ENCODE peak calls at places on chromosomes 12 and 14, in four cellular contexts. F is AG04450, T is dorsolateral prefrontal cortex, J is OCI-LY7. O is an unnamed sample.

GRCh38 chr14:89625988-89626806 is 209.2 kb upstream of the FOXN3 start:
- DNase-seq in F (no peak), T (no peak), J (peak), O (no peak)

GRCh38 chr12:51021694-51022093 is 4.5 kb downstream of the SLC11A2 start:
- DNase-seq in F (no peak), T (no peak), J (no peak), O (no peak)

GRCh38 chr14:89429206-89430091 is 12.4 kb upstream of the FOXN3 start:
- DNase-seq in F (no peak), T (no peak), J (peak), O (no peak)

GRCh38 chr14:103948442-103948841 is 6.1 kb upstream of the RD3L start:
- DNase-seq in F (no peak), T (no peak), J (no peak), O (no peak)

GRCh38 chr14:29741909-29742401 is 185.7 kb downstream of the PRKD1 start:
- DNase-seq in F (no peak), T (no peak), J (no peak), O (no peak)

GRCh38 chr12:132872975-132873421 is 14.4 kb downstream of the CHFR start:
- DNase-seq in F (no peak), T (no peak), J (no peak), O (no peak)

GRCh38 chr12:68910128-68910527 is 22.8 kb downstream of the CPM start:
- DNase-seq in F (no peak), T (no peak), J (no peak), O (no peak)

GRCh38 chr14:91185721-91186120 is 58.8 kb downstream of the GPR68 start:
- DNase-seq in F (no peak), T (no peak), J (no peak), O (peak)

GRCh38 chr14:99125113-99125512 is 146.9 kb downstream of the BCL11B start:
- DNase-seq in F (no peak), T (no peak), J (no peak), O (no peak)

GRCh38 chr12:86597431-86597830 is 341.2 kb upstream of the MGAT4C start:
- DNase-seq in F (no peak), T (no peak), J (no peak), O (no peak)

GRCh38 chr12:67269632-67270578 is 747 bp downstream of the CAND1 start:
- DNase-seq in F (no peak), T (peak), J (peak), O (no peak)
- TF ChIP-seq CTCF in F (no peak), T (no peak), J (no peak), O (no peak)

DNA sequence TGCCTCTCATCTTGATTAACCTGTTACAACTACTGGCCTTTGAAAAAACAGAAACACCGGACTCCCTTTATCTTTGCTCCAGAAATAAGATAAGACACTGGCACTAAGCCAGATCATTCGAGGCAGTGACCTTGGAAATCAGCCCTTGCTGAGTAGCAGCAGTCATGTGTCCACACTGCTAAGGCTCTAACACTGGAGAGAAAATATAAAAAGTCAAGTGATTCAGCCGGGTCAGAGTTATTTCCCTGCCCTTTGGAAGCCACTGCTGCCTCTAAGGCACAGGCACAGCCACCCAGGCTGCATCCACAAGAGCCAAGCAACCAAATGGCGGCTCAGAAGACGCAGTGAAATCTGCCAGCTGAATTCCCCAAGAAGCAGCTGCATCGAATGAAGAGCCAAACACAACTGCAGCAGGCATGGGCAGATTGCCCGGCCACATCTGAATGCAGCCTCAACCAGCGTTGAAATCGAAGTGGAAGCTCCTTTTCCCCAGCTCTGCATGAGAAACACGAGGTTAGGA is 40.7 kb downstream of the NT5DC3 start:
- DNase-seq in F (peak), T (peak), J (no peak), O (no peak)
- H3K4me3 ChIP-seq in F (no peak), T (no peak), J (no peak), O (no peak)

GRCh38 chr12:80766897-80767296 is 50.2 kb downstream of the MYF5 start:
- DNase-seq in F (no peak), T (no peak), J (peak), O (no peak)
- TF ChIP-seq CTCF in F (no peak), T (no peak), J (no peak), O (no peak)

GRCh38 chr14:61699092-61699491 is 3.8 kb downstream of the HIF1A start:
- DNase-seq in F (no peak), T (no peak), J (peak), O (no peak)

GRCh38 chr14:61698216-61698980 is 3.1 kb downstream of the HIF1A start:
- DNase-seq in F (no peak), T (no peak), J (peak), O (no peak)

GRCh38 chr14:61703342-61704129 is 8.2 kb downstream of the HIF1A start:
- DNase-seq in F (no peak), T (no peak), J (no peak), O (no peak)

GRCh38 chr14:61701946-61702345 is 6.6 kb downstream of the HIF1A start:
- DNase-seq in F (no peak), T (no peak), J (no peak), O (no peak)

DNA sequence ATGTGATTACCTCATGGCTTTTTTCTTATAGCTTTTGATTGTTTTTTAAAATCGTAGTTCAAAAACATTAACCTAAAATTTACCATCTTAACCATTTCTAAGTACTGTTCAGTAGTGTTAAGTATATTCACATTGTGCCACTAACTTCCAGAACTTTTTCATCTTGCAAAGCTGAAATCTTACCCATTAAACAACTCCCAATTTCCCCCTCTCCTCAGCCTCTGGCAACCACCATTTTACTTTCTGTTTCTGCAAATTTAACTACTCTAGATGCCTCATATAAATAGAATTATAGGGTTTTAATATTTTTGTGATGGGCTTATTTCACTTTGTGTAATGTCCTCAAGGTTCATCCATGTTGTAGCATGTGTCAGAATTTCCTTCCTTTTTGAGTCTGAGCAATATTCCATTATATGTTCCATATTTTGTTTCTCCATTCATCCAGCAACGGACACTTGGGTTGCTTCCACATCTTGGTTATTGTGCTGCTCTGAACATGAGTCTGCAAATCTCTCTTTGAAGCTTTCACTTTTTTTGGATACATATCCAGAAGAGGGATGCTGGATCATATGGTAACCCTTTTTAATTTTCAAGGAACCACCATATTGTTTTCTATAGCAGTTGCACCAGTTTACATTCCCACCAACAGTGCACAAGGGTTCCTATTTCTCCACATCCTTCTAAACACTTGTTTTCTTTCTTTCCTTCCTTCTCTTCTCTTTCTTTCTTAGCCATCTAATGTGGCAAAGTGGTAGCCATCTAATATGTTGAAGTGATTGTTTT is 5.0 kb downstream of the HIF1A start:
- DNase-seq in F (no peak), T (no peak), J (no peak), O (no peak)
- H3K4me3 ChIP-seq in F (peak), T (no peak), J (peak), O (no peak)

GRCh38 chr12:110279561-110279960 is 1.5 kb upstream of the ATP2A2 start:
- DNase-seq in F (no peak), T (no peak), J (no peak), O (no peak)
- TF ChIP-seq CTCF in F (no peak), T (no peak), J (no peak), O (no peak)

GRCh38 chr14:75175677-75176141 is 703 bp downstream of the TMED10 start:
- DNase-seq in F (no peak), T (no peak), J (no peak), O (no peak)

GRCh38 chr14:75176142-75176820 is at the start of gene TMED10:
- DNase-seq in F (peak), T (peak), J (peak), O (peak)

GRCh38 chr14:75168586-75169335 is 7.7 kb downstream of the TMED10 start:
- DNase-seq in F (no peak), T (no peak), J (no peak), O (no peak)

GRCh38 chr14:75170797-75171196 is 5.6 kb downstream of the TMED10 start:
- DNase-seq in F (no peak), T (no peak), J (no peak), O (no peak)

DNA sequence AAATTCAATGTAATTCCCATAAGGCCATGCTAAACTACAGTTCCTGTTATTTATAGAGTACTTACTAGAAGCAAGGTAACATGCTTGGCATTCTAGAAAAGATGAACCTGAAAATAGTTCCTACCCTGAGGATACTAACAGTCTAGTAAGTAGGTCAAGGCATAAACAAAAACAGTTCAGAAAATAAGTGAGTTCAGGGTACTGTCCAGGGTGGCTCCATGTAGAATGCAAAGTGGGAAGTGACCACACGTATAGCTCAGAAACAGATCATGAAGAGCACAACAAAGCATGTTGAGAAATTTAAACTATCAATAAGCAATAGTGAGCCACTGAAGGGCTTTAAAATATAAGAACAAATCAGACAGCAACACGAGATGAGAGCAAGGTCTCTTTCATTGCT is 2.3 kb downstream of the TMED10 start:
- DNase-seq in F (no peak), T (no peak), J (no peak), O (no peak)
- H3K4me3 ChIP-seq in F (no peak), T (peak), J (peak), O (no peak)